ENCODE peak calls at places on chromosomes 6 and 20, in five cellular contexts. One of them, this sample, is unnamed.

GRCh38 chr6:149723771-149724417 is 6.0 kb upstream of the LATS1 start:
- DNase-seq in lower leg skin: no peak
- DNase-seq in A549: peak
- DNase-seq in H7: peak
- DNase-seq in skeletal muscle cell: peak
- DNase-seq in this sample: peak

GRCh38 chr20:49276895-49277785 is 717 bp downstream of the ZNFX1 start:
- DNase-seq in lower leg skin: peak
- DNase-seq in A549: no peak
- DNase-seq in H7: peak
- DNase-seq in skeletal muscle cell: no peak
- DNase-seq in this sample: peak

GRCh38 chr6:10426781-10427279 is 12.0 kb upstream of the TFAP2A start:
- DNase-seq in lower leg skin: no peak
- DNase-seq in A549: no peak
- DNase-seq in H7: no peak
- DNase-seq in skeletal muscle cell: no peak
- DNase-seq in this sample: no peak

GRCh38 chr20:62190639-62191411 is 8.0 kb downstream of the MTG2 start:
- DNase-seq in lower leg skin: no peak
- DNase-seq in A549: no peak
- DNase-seq in H7: no peak
- DNase-seq in skeletal muscle cell: no peak
- DNase-seq in this sample: no peak

GRCh38 chr20:35952480-35953410 is 1.6 kb downstream of the SCAND1 start:
- DNase-seq in lower leg skin: peak
- DNase-seq in A549: peak
- DNase-seq in H7: no peak
- DNase-seq in skeletal muscle cell: no peak
- DNase-seq in this sample: no peak

GRCh38 chr6:42402184-42402583 is 49.5 kb downstream of the TRERF1 start:
- DNase-seq in lower leg skin: peak
- DNase-seq in A549: no peak
- DNase-seq in H7: no peak
- DNase-seq in skeletal muscle cell: no peak
- DNase-seq in this sample: no peak

GRCh38 chr20:37992802-37993538 is 40.3 kb downstream of the TTI1 start:
- DNase-seq in lower leg skin: no peak
- DNase-seq in A549: peak
- DNase-seq in H7: peak
- DNase-seq in skeletal muscle cell: peak
- DNase-seq in this sample: peak

GRCh38 chr6:100300221-100300736 is 164.4 kb downstream of the SIM1 start:
- DNase-seq in lower leg skin: no peak
- DNase-seq in A549: peak
- DNase-seq in H7: no peak
- DNase-seq in skeletal muscle cell: peak
- DNase-seq in this sample: no peak

GRCh38 chr6:154510144-154510905 is at the start of gene CNKSR3:
- DNase-seq in lower leg skin: peak
- DNase-seq in A549: peak
- DNase-seq in H7: peak
- DNase-seq in skeletal muscle cell: peak
- DNase-seq in this sample: peak

GRCh38 chr20:23476015-23476754 is 14.7 kb upstream of the CST8 start:
- DNase-seq in lower leg skin: no peak
- DNase-seq in A549: no peak
- DNase-seq in H7: no peak
- DNase-seq in skeletal muscle cell: no peak
- DNase-seq in this sample: no peak

GRCh38 chr20:35253010-35253409 is 24.9 kb downstream of the MMP24OS start:
- DNase-seq in lower leg skin: no peak
- DNase-seq in A549: no peak
- DNase-seq in H7: peak
- DNase-seq in skeletal muscle cell: no peak
- DNase-seq in this sample: no peak

GRCh38 chr20:56987992-56988391 is 278.4 kb downstream of the BMP7 start:
- DNase-seq in lower leg skin: no peak
- DNase-seq in A549: no peak
- DNase-seq in H7: no peak
- DNase-seq in skeletal muscle cell: no peak
- DNase-seq in this sample: no peak

GRCh38 chr6:113893866-113894265 is 36.7 kb downstream of the MARCKS start:
- DNase-seq in lower leg skin: no peak
- DNase-seq in A549: no peak
- DNase-seq in H7: no peak
- DNase-seq in skeletal muscle cell: no peak
- DNase-seq in this sample: no peak

GRCh38 chr20:35985789-35986188 is 17.4 kb downstream of the CNBD2 start:
- DNase-seq in lower leg skin: no peak
- DNase-seq in A549: no peak
- DNase-seq in H7: no peak
- DNase-seq in skeletal muscle cell: no peak
- DNase-seq in this sample: no peak

GRCh38 chr20:19783966-19784401 is 25.9 kb downstream of the RIN2 start:
- DNase-seq in lower leg skin: no peak
- DNase-seq in A549: peak
- DNase-seq in H7: no peak
- DNase-seq in skeletal muscle cell: no peak
- DNase-seq in this sample: no peak

GRCh38 chr20:53578492-53579222 is 15.0 kb downstream of the ZNF217 start:
- DNase-seq in lower leg skin: peak
- DNase-seq in A549: peak
- DNase-seq in H7: peak
- DNase-seq in skeletal muscle cell: peak
- DNase-seq in this sample: peak

GRCh38 chr20:50872562-50873288 is 58.5 kb downstream of the ADNP start:
- DNase-seq in lower leg skin: no peak
- DNase-seq in A549: no peak
- DNase-seq in H7: peak
- DNase-seq in skeletal muscle cell: no peak
- DNase-seq in this sample: no peak

GRCh38 chr6:48553449-48553848 is 442.5 kb upstream of the PTCHD4 start:
- DNase-seq in lower leg skin: no peak
- DNase-seq in A549: no peak
- DNase-seq in H7: no peak
- DNase-seq in skeletal muscle cell: no peak
- DNase-seq in this sample: no peak

GRCh38 chr6:4607026-4607704 is 169.0 kb upstream of the CDYL start:
- DNase-seq in lower leg skin: no peak
- DNase-seq in A549: no peak
- DNase-seq in H7: no peak
- DNase-seq in skeletal muscle cell: peak
- DNase-seq in this sample: peak

GRCh38 chr6:14026831-14027539 is 90.6 kb upstream of the CD83 start:
- DNase-seq in lower leg skin: no peak
- DNase-seq in A549: no peak
- DNase-seq in H7: no peak
- DNase-seq in skeletal muscle cell: peak
- DNase-seq in this sample: no peak

GRCh38 chr6:70310063-70310694 is 7.3 kb upstream of the COL9A1 start:
- DNase-seq in lower leg skin: no peak
- DNase-seq in A549: peak
- DNase-seq in H7: peak
- DNase-seq in skeletal muscle cell: peak
- DNase-seq in this sample: no peak

GRCh38 chr6:169839029-169839481 is 87.6 kb downstream of the ERMARD start:
- DNase-seq in lower leg skin: no peak
- DNase-seq in A549: no peak
- DNase-seq in H7: peak
- DNase-seq in skeletal muscle cell: no peak
- DNase-seq in this sample: no peak

GRCh38 chr6:117739869-117740268 is 64.6 kb downstream of the NUS1 start:
- DNase-seq in lower leg skin: no peak
- DNase-seq in A549: no peak
- DNase-seq in H7: peak
- DNase-seq in skeletal muscle cell: no peak
- DNase-seq in this sample: no peak

GRCh38 chr6:108565893-108566292 is 5.2 kb downstream of the FOXO3 start:
- DNase-seq in lower leg skin: peak
- DNase-seq in A549: no peak
- DNase-seq in H7: no peak
- DNase-seq in skeletal muscle cell: peak
- DNase-seq in this sample: no peak

This sample was measured in iPS-NIHi11.